ENCODE peak calls at places on chromosomes 2 and 18, in six cellular contexts. G, P, U, S, V and L are unnamed samples.

GRCh38 chr2:197707316-197708213 is 2.4 kb downstream of the MARS2 start:
- DNase-seq in V (no peak), G (peak; percentile 80), U (no peak), S (no peak), P (no peak), L (no peak)

GRCh38 chr2:179840840-179841239 is 20.6 kb downstream of the ZNF385B start:
- DNase-seq in G (no peak), S (no peak), U (no peak), P (no peak), V (no peak), L (no peak)

GRCh38 chr2:64797881-64798590 is 144.3 kb upstream of the SERTAD2 start:
- DNase-seq in S (no peak), G (no peak), U (no peak), P (no peak), V (no peak), L (no peak)

GRCh38 chr2:54634564-54635511 is 88.6 kb upstream of the EML6 start:
- DNase-seq in P (peak; percentile 61), V (peak; percentile 46), G (peak; percentile 76), S (no peak), U (no peak), L (peak; percentile 70)

GRCh38 chr2:220165401-220165800 is 538.0 kb downstream of the SLC4A3 start:
- DNase-seq in S (no peak), V (no peak), G (no peak), U (no peak), P (no peak), L (no peak)

GRCh38 chr2:229407170-229407569 is 136.1 kb upstream of the PID1 start:
- DNase-seq in P (peak; percentile 85), S (no peak), G (peak; percentile 93), U (peak; percentile 70), V (peak; percentile 82), L (peak; percentile 83)

GRCh38 chr2:17539596-17539992 is 902 bp upstream of the VSNL1 start:
- DNase-seq in S (no peak), G (peak; percentile 33), V (no peak), P (no peak), U (no peak), L (peak; percentile 21)

GRCh38 chr2:112627060-112628040 is 18.4 kb upstream of the SLC20A1 start:
- DNase-seq in S (no peak), G (peak; percentile 98), U (peak; percentile 79), V (peak; percentile 61), P (peak; percentile 86), L (peak; percentile 66)

GRCh38 chr2:110946892-110947291 is 173.8 kb upstream of the BCL2L11 start:
- DNase-seq in U (peak; percentile 61), P (peak; percentile 41), V (peak; percentile 11), G (no peak), S (no peak), L (no peak)

GRCh38 chr18:79848579-79849327 is 51.0 kb downstream of the KCNG2 start:
- DNase-seq in P (no peak), V (no peak), U (no peak), G (no peak), S (no peak), L (no peak)

GRCh38 chr2:1790473-1790872 is 46.2 kb upstream of the PXDN start:
- DNase-seq in P (no peak), U (no peak), V (no peak), S (no peak), G (no peak), L (no peak)

GRCh38 chr18:8286303-8286702 is 322.9 kb upstream of the RAB12 start:
- DNase-seq in V (no peak), G (no peak), U (no peak), S (no peak), P (no peak), L (no peak)

GRCh38 chr2:145623136-145623535 is 1103.2 kb upstream of the ZEB2 start:
- DNase-seq in G (peak; percentile 80), S (no peak), P (no peak), U (no peak), V (no peak), L (no peak)

GRCh38 chr2:108412995-108413726 is 35.4 kb downstream of the SULT1C4 start:
- DNase-seq in S (no peak), V (no peak), G (peak; percentile 84), U (no peak), P (no peak), L (no peak)

GRCh38 chr2:217794133-217794986 is 208.4 kb downstream of the TNS1 start:
- DNase-seq in V (peak; percentile 4), P (no peak), G (no peak), S (no peak), U (no peak), L (peak; percentile 19)

GRCh38 chr18:21636769-21637168 is 24.7 kb downstream of the SNRPD1 start:
- DNase-seq in P (no peak), G (peak; percentile 17), S (no peak), U (no peak), V (no peak), L (no peak)

GRCh38 chr2:30686000-30686399 is 121.2 kb downstream of the CAPN13 start:
- DNase-seq in S (no peak), P (no peak), V (no peak), G (no peak), U (no peak), L (no peak)

GRCh38 chr2:190846746-190847145 is 33.9 kb upstream of the GLS start:
- DNase-seq in U (no peak), P (no peak), G (no peak), V (no peak), S (no peak), L (no peak)

GRCh38 chr18:35127201-35127600 is 86.0 kb downstream of the MAPRE2 start:
- DNase-seq in V (no peak), U (no peak), P (no peak), S (no peak), G (no peak), L (no peak)

GRCh38 chr2:238942080-238942761 is 94.3 kb downstream of the TWIST2 start:
- DNase-seq in G (no peak), P (no peak), V (no peak), S (no peak), U (no peak), L (peak; percentile 14)

GRCh38 chr18:50424877-50425690 is 50.2 kb downstream of the SKA1 start:
- DNase-seq in V (no peak), U (no peak), G (no peak), P (no peak), S (no peak), L (no peak)

GRCh38 chr18:22694954-22695353 is 238.2 kb upstream of the RBBP8 start:
- DNase-seq in V (peak; percentile 57), G (peak; percentile 99), S (no peak), U (peak; percentile 79), P (peak; percentile 84), L (peak; percentile 91)

GRCh38 chr2:68767031-68767961 is 32.7 kb downstream of the ARHGAP25 start:
- DNase-seq in S (peak; percentile 25), V (no peak), U (no peak), G (no peak), P (no peak), L (no peak)

GRCh38 chr2:241803387-241804325 is 5.3 kb upstream of the NEU4 start:
- DNase-seq in U (peak; percentile 66), S (no peak), G (peak; percentile 60), P (peak; percentile 41), V (no peak), L (peak; percentile 47)

GRCh38 chr2:138276367-138276766 is 225.2 kb upstream of the SPOPL start:
- DNase-seq in G (peak; percentile 11), U (no peak), V (no peak), S (no peak), P (no peak), L (no peak)

GRCh38 chr18:48781041-48781989 is 169.4 kb downstream of the SMAD7 start:
- DNase-seq in S (no peak), V (peak; percentile 40), G (peak; percentile 83), U (peak; percentile 97), P (peak; percentile 92), L (peak; percentile 68)
- H3K27ac ChIP-seq in S (no peak overlapping the region), V (peak overlapping the region; percentile 45), G (peak overlapping the region; percentile 92), U (peak overlapping the region; percentile 90), P (peak overlapping the region; percentile 81), L (peak overlapping the region; percentile 72)

GRCh38 chr2:104109356-104109755 is 744.6 kb upstream of the POU3F3 start:
- DNase-seq in G (no peak), V (no peak), P (no peak), U (no peak), S (no peak), L (no peak)
- H3K4me1 ChIP-seq in G (no peaks in the 10 kb centered on the region), V (no peaks in the 10 kb centered on the region), P (no peaks in the 10 kb centered on the region), U (no peaks in the 10 kb centered on the region), S (no peaks in the 10 kb centered on the region), L (no peaks in the 10 kb centered on the region)

GRCh38 chr2:227813229-227813561 is 447 bp upstream of the CCL20 start:
- DNase-seq in S (no peak), V (no peak), U (no peak), P (no peak), G (no peak), L (no peak)
- H3K27ac ChIP-seq in S (peak overlapping the region; percentile 50), V (no peak overlapping the region), U (no peak overlapping the region), P (no peak overlapping the region), G (no peak overlapping the region), L (no peak overlapping the region)

GRCh38 chr2:28163627-28164279 is 228.9 kb upstream of the FOSL2 start:
- DNase-seq in U (no peak), S (no peak), P (no peak), G (no peak), V (peak; percentile 16), L (no peak)

GRCh38 chr2:28161466-28161865 is 231.2 kb upstream of the FOSL2 start:
- DNase-seq in P (no peak), U (no peak), S (no peak), G (peak; percentile 72), V (no peak), L (no peak)

GRCh38 chr2:28163028-28163427 is 229.6 kb upstream of the FOSL2 start:
- DNase-seq in S (no peak), V (no peak), U (no peak), G (no peak), P (no peak), L (no peak)

GRCh38 chr2:28160986-28161425 is 231.7 kb upstream of the FOSL2 start:
- DNase-seq in S (no peak), U (no peak), P (no peak), V (no peak), G (peak; percentile 77), L (no peak)

GRCh38 chr2:28162538-28162937 is 230.1 kb upstream of the FOSL2 start:
- DNase-seq in U (no peak), V (no peak), G (no peak), S (no peak), P (no peak), L (no peak)
- H3K4me1 ChIP-seq in U (no peaks in the 10 kb centered on the region), V (no peaks in the 10 kb centered on the region), G (peaks cover 36% of the 10 kb centered on the region), S (no peaks in the 10 kb centered on the region), P (no peaks in the 10 kb centered on the region), L (peaks cover 3% of the 10 kb centered on the region)

DNA sequence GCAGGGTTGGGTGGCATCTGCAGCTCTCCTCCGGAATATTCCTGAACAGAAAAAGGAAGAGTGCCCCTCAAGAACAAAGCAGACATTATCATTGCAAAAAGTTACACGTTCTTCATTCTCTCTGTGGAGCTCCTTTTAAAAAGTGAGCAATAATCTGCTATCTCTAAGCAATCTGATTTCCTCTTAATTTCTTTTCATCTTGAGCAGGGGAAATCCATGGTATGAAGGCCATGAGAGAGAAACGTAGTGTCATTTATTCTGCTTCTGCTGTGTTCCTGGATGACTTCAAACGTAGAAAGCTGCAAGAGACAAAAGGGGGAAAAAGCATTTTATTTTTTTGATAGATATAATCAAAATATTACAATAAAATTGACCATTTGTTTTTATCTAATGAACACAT is 16.9 kb downstream of the SMIM21 start:
- DNase-seq in G (no peak), P (no peak), S (no peak), V (no peak), U (no peak), L (no peak)
- H3K27ac ChIP-seq in G (no peak overlapping the region), P (no peak overlapping the region), S (no peak overlapping the region), V (no peak overlapping the region), U (no peak overlapping the region), L (no peak overlapping the region)